ENCODE peak calls at places on chromosomes 11 and 22, in five cellular contexts. C is PC-9; D is H1; E is fibroblast of pulmonary artery; J is CD8-positive, alpha-beta T cell. P is an unnamed sample.

GRCh38 chr22:47802446-47802845 is 1040.0 kb downstream of the TBC1D22A start:
- DNase-seq in C (no peak), D (no peak), E (no peak), J (no peak), P (no peak)

GRCh38 chr11:65113361-65113756 is 1.7 kb downstream of the TM7SF2 start:
- DNase-seq in C (no peak), D (no peak), E (no peak), J (no peak), P (peak)

GRCh38 chr11:113265343-113265742 is 49.0 kb upstream of the TTC12 start:
- DNase-seq in C (no peak), D (no peak), E (no peak), J (no peak), P (no peak)

GRCh38 chr11:113173023-113173594 is 141.3 kb upstream of the TTC12 start:
- DNase-seq in C (no peak), D (no peak), E (no peak), J (no peak), P (no peak)

GRCh38 chr11:117640041-117640440 is 157.0 kb downstream of the DSCAML1 start:
- DNase-seq in C (no peak), D (no peak), E (no peak), J (no peak), P (no peak)

GRCh38 chr11:19345519-19345847 is 104.7 kb upstream of the E2F8 start:
- DNase-seq in C (no peak), D (no peak), E (peak), J (no peak), P (no peak)

GRCh38 chr11:13984616-13985474 is 22.3 kb downstream of the SPON1 start:
- DNase-seq in C (no peak), D (no peak), E (peak), J (no peak), P (peak)

GRCh38 chr22:39698106-39698505 is 127.6 kb downstream of the CACNA1I start:
- DNase-seq in C (no peak), D (no peak), E (no peak), J (no peak), P (no peak)

GRCh38 chr22:35910013-35910860 is 118.4 kb downstream of the RBFOX2 start:
- DNase-seq in C (no peak), D (no peak), E (peak), J (no peak), P (no peak)

GRCh38 chr22:44182591-44183588 is 2.2 kb downstream of the PARVG start:
- DNase-seq in C (no peak), D (no peak), E (no peak), J (peak), P (no peak)

GRCh38 chr11:4684631-4685285 is 12.9 kb downstream of the OR51E2 start:
- DNase-seq in C (no peak), D (no peak), E (no peak), J (no peak), P (no peak)

GRCh38 chr11:8699903-8700302 is 17.3 kb downstream of the RPL27A start:
- DNase-seq in C (no peak), D (no peak), E (peak), J (no peak), P (no peak)

GRCh38 chr22:22704156-22704946 is 59.9 kb downstream of the GGTLC2 start:
- DNase-seq in C (no peak), D (no peak), E (no peak), J (no peak), P (no peak)

GRCh38 chr22:41770715-41771452 is 29.6 kb upstream of the CCDC134 start:
- DNase-seq in C (peak), D (no peak), E (no peak), J (no peak), P (no peak)

GRCh38 chr11:65497141-65498041 is 1.5 kb upstream of the MALAT1 start:
- DNase-seq in C (peak), D (peak), E (peak), J (peak), P (peak)

GRCh38 chr11:19918302-19919049 is 205.8 kb downstream of the NAV2 start:
- DNase-seq in C (peak), D (no peak), E (peak), J (no peak), P (peak)

GRCh38 chr22:48135641-48136040 is 1373.2 kb downstream of the TBC1D22A start:
- DNase-seq in C (no peak), D (no peak), E (no peak), J (no peak), P (no peak)

GRCh38 chr11:58289266-58289665 is 21.2 kb upstream of the OR10W1 start:
- DNase-seq in C (no peak), D (no peak), E (no peak), J (no peak), P (no peak)

GRCh38 chr11:44030276-44030932 is 17.4 kb upstream of the ACCSL start:
- DNase-seq in C (no peak), D (no peak), E (peak), J (no peak), P (peak)

GRCh38 chr22:45548991-45549736 is 46.5 kb downstream of the FBLN1 start:
- DNase-seq in C (peak), D (no peak), E (peak), J (no peak), P (peak)

GRCh38 chr11:71135112-71135511 is 117.3 kb downstream of the SHANK2 start:
- DNase-seq in C (no peak), D (no peak), E (no peak), J (no peak), P (no peak)

GRCh38 chr11:27385245-27385644 is 22.2 kb upstream of the CCDC34 start:
- DNase-seq in C (no peak), D (no peak), E (peak), J (no peak), P (peak)

GRCh38 chr11:87301785-87302540 is 264.2 kb downstream of the TMEM135 start:
- DNase-seq in C (no peak), D (no peak), E (no peak), J (no peak), P (no peak)

GRCh38 chr11:42770444-42771065 is 541.2 kb upstream of the API5 start:
- DNase-seq in C (no peak), D (peak), E (peak), J (no peak), P (no peak)

GRCh38 chr11:9607511-9607899 is 34.0 kb downstream of the WEE1 start:
- DNase-seq in C (no peak), D (no peak), E (no peak), J (no peak), P (no peak)

GRCh38 chr11:76613901-76614300 is 56.6 kb downstream of the LRRC32 start:
- DNase-seq in C (no peak), D (no peak), E (no peak), J (no peak), P (no peak)

GRCh38 chr11:36433896-36434295 is 76.2 kb downstream of the TRAF6 start:
- DNase-seq in C (no peak), D (no peak), E (no peak), J (no peak), P (no peak)

GRCh38 chr11:61671527-61671926 is 8.7 kb upstream of the DAGLA start:
- DNase-seq in C (peak), D (no peak), E (no peak), J (no peak), P (no peak)

GRCh38 chr11:75475767-75476650 is 43.0 kb upstream of the KLHL35 start:
- DNase-seq in C (no peak), D (no peak), E (peak), J (no peak), P (peak)

GRCh38 chr11:70467196-70468085 is 69.1 kb downstream of the CTTN start:
- DNase-seq in C (no peak), D (no peak), E (peak), J (no peak), P (peak)

GRCh38 chr11:99584822-99585221 is 564.1 kb downstream of the CNTN5 start:
- DNase-seq in C (no peak), D (no peak), E (peak), J (no peak), P (no peak)

GRCh38 chr11:77211040-77211451 is 83.0 kb downstream of the MYO7A start:
- DNase-seq in C (no peak), D (no peak), E (no peak), J (no peak), P (no peak)

GRCh38 chr11:10678106-10678505 is 15.4 kb downstream of the IRAG1 start:
- DNase-seq in C (no peak), D (no peak), E (no peak), J (no peak), P (no peak)

GRCh38 chr22:30948930-30949342 is 19.6 kb downstream of the MORC2 start:
- DNase-seq in C (no peak), D (no peak), E (no peak), J (no peak), P (peak)

GRCh38 chr11:40125054-40125453 is 1334.4 kb downstream of the LRRC4C start:
- DNase-seq in C (no peak), D (no peak), E (no peak), J (no peak), P (no peak)

GRCh38 chr11:3906166-3906565 is 50.7 kb downstream of the STIM1 start:
- DNase-seq in C (peak), D (no peak), E (no peak), J (no peak), P (no peak)

DNA sequence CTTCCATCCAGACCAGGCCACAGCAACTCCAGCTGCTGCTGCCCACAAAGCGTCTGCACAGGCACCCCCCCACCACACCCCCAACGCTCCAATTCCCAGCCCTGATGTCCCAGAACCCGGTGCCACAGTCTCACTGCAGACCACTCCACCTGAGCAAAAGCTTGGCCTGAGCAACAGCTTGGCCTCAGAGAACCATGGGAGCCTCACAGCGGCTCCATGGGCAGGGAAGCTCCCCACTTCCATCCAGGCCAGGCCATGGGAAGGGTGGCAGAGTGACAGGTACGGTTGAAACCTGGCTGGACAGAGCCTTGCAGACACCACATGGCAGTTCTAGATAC is 13.2 kb downstream of the PLXNB2 start:
- DNase-seq in C (no peak), D (no peak), E (no peak), J (no peak), P (no peak)
- H3K4me3 ChIP-seq in C (peak), D (no peak), E (no peak), J (peak), P (no peak)

DNA sequence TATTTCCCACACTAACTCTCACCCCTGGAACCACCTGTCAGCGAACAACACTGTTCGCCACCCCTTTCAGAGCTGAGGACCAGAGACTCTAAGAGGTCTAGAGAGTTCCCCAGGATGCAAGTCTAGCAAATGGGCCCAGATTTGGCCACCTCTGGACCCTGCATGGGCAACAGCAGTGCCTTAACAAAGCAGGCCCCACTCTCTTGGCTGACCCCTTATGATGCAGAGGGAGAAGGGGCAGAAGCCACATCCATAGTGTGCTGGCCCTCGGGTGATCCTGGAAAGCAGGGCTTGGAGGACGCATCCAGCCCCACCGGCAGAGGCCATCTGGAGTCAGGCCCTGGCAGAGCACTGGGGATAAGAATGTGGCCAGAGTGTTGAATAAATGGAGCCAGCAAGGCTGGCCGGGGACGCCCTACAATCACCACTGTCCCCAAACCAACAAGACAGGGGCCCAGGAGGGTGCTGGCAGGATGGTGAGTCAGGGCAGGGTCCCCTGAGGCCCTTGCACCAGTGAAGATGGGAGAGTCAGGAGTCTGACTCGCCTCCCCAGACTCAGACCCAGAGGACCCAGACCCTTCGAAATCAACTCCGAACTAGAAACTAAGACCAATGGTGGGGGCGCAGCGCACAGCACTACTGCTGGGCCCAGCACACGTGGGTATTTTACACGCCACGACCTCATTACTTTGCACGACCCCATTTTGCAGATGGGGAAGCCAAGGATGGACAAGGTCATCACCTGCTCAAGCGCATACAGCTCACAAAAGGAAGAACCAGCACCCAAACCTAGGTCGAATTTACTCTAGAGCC is 6.5 kb downstream of the CSNK1E start:
- DNase-seq in C (no peak), D (no peak), E (no peak), J (no peak), P (no peak)
- H3K4me3 ChIP-seq in C (no peak), D (no peak), E (no peak), J (no peak), P (no peak)

GRCh38 chr11:11748706-11749365 is 92.9 kb upstream of the USP47 start:
- DNase-seq in C (no peak), D (no peak), E (no peak), J (no peak), P (no peak)

GRCh38 chr11:11750479-11750878 is 91.3 kb upstream of the USP47 start:
- DNase-seq in C (no peak), D (no peak), E (no peak), J (no peak), P (no peak)

GRCh38 chr11:11757871-11758270 is 83.9 kb upstream of the USP47 start:
- DNase-seq in C (no peak), D (no peak), E (no peak), J (no peak), P (no peak)

GRCh38 chr11:11747570-11747969 is 94.2 kb upstream of the USP47 start:
- DNase-seq in C (no peak), D (no peak), E (no peak), J (no peak), P (no peak)

DNA sequence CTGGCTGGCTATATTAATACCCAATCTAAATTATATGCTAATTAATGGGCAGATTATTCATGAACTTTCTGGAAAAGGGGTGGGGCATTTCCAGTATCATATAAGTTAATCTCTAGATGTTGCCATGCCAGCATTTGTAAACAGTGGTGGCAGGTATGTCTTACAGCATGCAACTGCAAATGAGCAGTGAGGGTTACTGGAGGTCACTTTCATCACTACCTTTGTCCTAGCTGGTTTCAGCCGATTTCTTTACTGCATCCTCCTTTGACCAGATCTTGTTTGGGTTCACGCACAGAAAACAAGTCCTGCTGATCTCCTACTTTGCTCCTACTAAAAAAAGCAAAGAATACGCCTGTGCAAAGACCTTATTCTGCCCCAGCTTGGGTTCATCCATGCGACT is 89.1 kb upstream of the USP47 start:
- DNase-seq in C (no peak), D (no peak), E (no peak), J (no peak), P (no peak)
- H3K4me3 ChIP-seq in C (no peak), D (no peak), E (no peak), J (no peak), P (no peak)

GRCh38 chr22:37418627-37419369 is 8.5 kb downstream of the ELFN2 start:
- DNase-seq in C (no peak), D (no peak), E (no peak), J (no peak), P (no peak)
- H3K4me3 ChIP-seq in C (peak), D (no peak), E (no peak), J (no peak), P (no peak)